ENCODE peak calls at places on chromosomes 11 and 22, in four cellular contexts. Y is K562, W is HepG2, N is GM12878. H is an unnamed sample.

GRCh38 chr11:9462172-9462799 is 1.5 kb downstream of the ZNF143 start:
- DNase-seq in Y (no peak), W (no peak), N (no peak), H (no peak)

GRCh38 chr11:95647805-95648379 is 141.7 kb downstream of the FAM76B start:
- DNase-seq in N (no peak), W (no peak), Y (no peak), H (no peak)

GRCh38 chr11:58939277-58939676 is at the start of gene GLYATL1:
- DNase-seq in Y (no peak), W (no peak), N (no peak), H (no peak)

GRCh38 chr11:108034952-108035351 is 26.3 kb downstream of the CUL5 start:
- DNase-seq in W (no peak), N (no peak), Y (no peak), H (no peak)

GRCh38 chr11:74717211-74717997 is 13.8 kb downstream of the CHRDL2 start:
- DNase-seq in W (no peak), Y (no peak), N (no peak), H (no peak)

GRCh38 chr11:1854132-1854948 is 1.5 kb downstream of the LSP1 start:
- DNase-seq in N (peak; percentile 33), W (no peak), Y (no peak), H (no peak)

GRCh38 chr22:29517215-29517908 is 36.2 kb downstream of the THOC5 start:
- DNase-seq in N (no peak), W (no peak), Y (no peak), H (no peak)

GRCh38 chr22:17366830-17367229 is 2.4 kb upstream of the CECR2 start:
- DNase-seq in Y (peak; percentile 59), N (no peak), W (no peak), H (peak; percentile 82)

GRCh38 chr22:38869663-38870062 is 2.4 kb downstream of the CBX6 start:
- DNase-seq in Y (no peak), W (no peak), N (no peak), H (no peak)

GRCh38 chr22:45932066-45932465 is 44.9 kb downstream of the WNT7B start:
- DNase-seq in Y (no peak), W (no peak), N (no peak), H (no peak)

GRCh38 chr11:63870351-63871197 is 31.7 kb downstream of the MARK2 start:
- DNase-seq in Y (no peak), N (no peak), W (no peak), H (no peak)

GRCh38 chr11:67626970-67627369 is 2.8 kb downstream of the NUDT8 start:
- DNase-seq in W (no peak), Y (no peak), N (no peak), H (no peak)

GRCh38 chr11:9760180-9760550 is 96.3 kb downstream of the SWAP70 start:
- DNase-seq in Y (no peak), W (no peak), N (no peak), H (no peak)

GRCh38 chr11:125925247-125925740 is 20.6 kb upstream of the VSIG10L2 start:
- DNase-seq in W (peak; percentile 79), Y (no peak), N (no peak), H (no peak)

GRCh38 chr11:10295056-10295901 is 1.3 kb upstream of the SBF2 start:
- DNase-seq in N (no peak), Y (no peak), W (no peak), H (no peak)

GRCh38 chr11:62556872-62557631 is 10.4 kb upstream of the AHNAK start:
- DNase-seq in Y (no peak), N (peak; percentile 81), W (no peak), H (no peak)

GRCh38 chr11:29485641-29486040 is 531.2 kb downstream of the KCNA4 start:
- DNase-seq in Y (no peak), N (no peak), W (no peak), H (no peak)

GRCh38 chr11:111045874-111046273 is 199.7 kb upstream of the POU2AF2 start:
- DNase-seq in Y (no peak), N (no peak), W (no peak), H (no peak)

GRCh38 chr11:58652726-58653280 is 30.3 kb downstream of the CNTF start:
- DNase-seq in W (no peak), N (no peak), Y (no peak), H (no peak)

GRCh38 chr11:27241316-27242122 is 121.5 kb downstream of the CCDC34 start:
- DNase-seq in Y (no peak), W (no peak), N (no peak), H (no peak)

GRCh38 chr11:117185739-117186430 is 7.3 kb downstream of the SIDT2 start:
- DNase-seq in Y (no peak), W (no peak), N (peak; percentile 28), H (no peak)

GRCh38 chr11:47004595-47005033 is 68.1 kb downstream of the CSTPP1 start:
- DNase-seq in Y (peak; percentile 27), W (peak; percentile 96), N (no peak), H (no peak)

GRCh38 chr11:76990628-76991027 is 43.6 kb upstream of the B3GNT6 start:
- DNase-seq in N (no peak), Y (no peak), W (no peak), H (no peak)

GRCh38 chr22:43561421-43562178 is 149.8 kb downstream of the MPPED1 start:
- DNase-seq in N (no peak), W (no peak), Y (no peak), H (no peak)

GRCh38 chr11:9535189-9535781 is 38.2 kb upstream of the WEE1 start:
- DNase-seq in W (peak; percentile 51), Y (peak; percentile 79), N (peak; percentile 25), H (peak; percentile 71)

GRCh38 chr11:2088746-2089535 is 50.2 kb downstream of the IGF2 start:
- DNase-seq in Y (no peak), N (no peak), W (peak; percentile 48), H (peak; percentile 43)

GRCh38 chr11:87307101-87307500 is 269.4 kb downstream of the TMEM135 start:
- DNase-seq in N (no peak), W (no peak), Y (no peak), H (no peak)

GRCh38 chr11:69645801-69646492 is 5.0 kb downstream of the CCND1 start:
- DNase-seq in N (no peak), W (no peak), Y (no peak), H (no peak)

GRCh38 chr11:118227865-118228785 is 3.3 kb upstream of the JAML start:
- DNase-seq in W (no peak), Y (no peak), N (no peak), H (no peak)

GRCh38 chr22:38461414-38462081 is 6.3 kb upstream of the KDELR3 start:
- DNase-seq in W (peak; percentile 71), N (no peak), Y (peak; percentile 72), H (peak; percentile 99)

GRCh38 chr11:36304349-36304748 is 8.3 kb downstream of the PRR5L start:
- DNase-seq in Y (no peak), W (no peak), N (no peak), H (no peak)

GRCh38 chr22:49215840-49216239 is 611.8 kb downstream of the BRD1 start:
- DNase-seq in N (no peak), Y (no peak), W (no peak), H (no peak)

GRCh38 chr11:76849376-76849775 is 11.3 kb upstream of the ACER3 start:
- DNase-seq in W (no peak), Y (no peak), N (no peak), H (no peak)

GRCh38 chr22:19291580-19292261 is at the start of gene CLTCL1:
- DNase-seq in Y (peak; percentile 100), N (peak; percentile 21), W (peak; percentile 46), H (peak; percentile 100)

GRCh38 chr22:19289475-19290161 is 1.9 kb downstream of the CLTCL1 start:
- DNase-seq in N (no peak), Y (peak; percentile 43), W (no peak), H (no peak)

GRCh38 chr22:19290400-19291217 is 910 bp downstream of the CLTCL1 start:
- DNase-seq in Y (peak; percentile 69), N (no peak), W (peak; percentile 10), H (no peak)

GRCh38 chr22:19291218-19291579 is 320 bp downstream of the CLTCL1 start:
- DNase-seq in Y (peak; percentile 89), W (no peak), N (no peak), H (peak; percentile 65)

GRCh38 chr22:19292262-19293230 is 1.0 kb upstream of the CLTCL1 start:
- DNase-seq in W (no peak), Y (peak; percentile 44), N (no peak), H (no peak)
- TF ChIP-seq FOXK2 in W (no peak), Y (no peak), N (no peak), H (no peak)

DNA sequence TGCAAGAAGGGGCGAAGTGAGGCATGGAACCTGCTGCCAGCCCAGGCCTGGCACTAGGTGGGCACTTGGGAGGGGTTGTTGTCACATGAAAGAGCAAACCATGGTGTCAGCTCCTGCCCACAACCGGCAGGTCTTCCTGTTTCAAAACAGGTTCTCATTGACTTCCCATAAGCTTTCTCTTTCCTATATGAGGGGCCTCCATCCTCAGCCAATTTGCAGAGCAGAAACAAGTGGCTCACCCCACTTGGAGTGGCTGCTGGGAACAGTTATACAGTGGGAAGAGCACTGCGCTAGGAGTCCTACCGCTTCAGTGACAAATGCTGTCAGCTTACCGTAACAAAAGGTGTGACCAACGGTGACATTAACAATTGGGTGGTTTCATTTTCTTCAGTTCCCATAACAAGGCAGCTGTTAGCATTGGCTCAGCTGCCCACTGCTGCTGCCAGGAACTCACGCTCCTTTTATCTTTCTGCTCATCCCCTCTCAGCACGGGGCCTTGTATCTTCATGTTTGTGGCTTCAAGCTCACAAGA is 10.2 kb upstream of the SSTR3 start:
- DNase-seq in W (no peak), Y (no peak), N (no peak), H (no peak)
- TF ChIP-seq FOXK2 in W (no peak), Y (no peak), N (no peak), H (no peak)

DNA sequence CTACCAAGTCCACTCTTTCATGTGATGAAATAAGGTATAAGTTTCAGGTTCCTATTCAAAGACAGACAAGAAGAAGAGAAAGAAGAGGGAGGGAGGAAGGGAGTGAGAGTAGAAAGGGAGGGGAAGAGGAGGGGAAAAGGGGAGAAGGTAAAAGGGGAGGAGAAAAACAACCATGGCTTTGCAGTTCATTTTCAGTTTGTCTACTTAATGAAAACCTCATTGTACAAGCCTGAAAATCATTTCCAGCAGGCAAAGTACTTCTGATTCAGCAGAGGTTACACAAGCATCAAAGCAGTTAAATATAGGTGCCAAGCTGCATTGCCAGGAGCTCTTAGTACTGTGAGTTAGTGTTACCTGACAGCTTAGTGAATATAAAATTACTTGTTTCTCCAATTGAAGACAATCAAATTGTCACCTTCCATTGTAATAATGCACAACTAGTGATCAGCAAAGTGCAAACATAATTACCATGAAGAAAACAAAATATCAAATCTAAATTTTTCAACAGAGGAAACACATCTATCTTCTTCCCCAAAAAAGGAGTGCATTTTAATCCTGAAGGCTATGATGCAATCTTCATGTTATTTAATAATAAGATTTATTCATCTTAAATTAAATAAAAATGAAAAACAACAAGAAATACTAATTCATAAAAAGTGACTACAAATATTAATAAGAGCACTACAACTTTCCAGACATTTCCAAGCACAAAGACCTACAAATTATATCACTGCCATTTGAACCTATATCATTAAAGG is 8.2 kb downstream of the SOX6 start:
- DNase-seq in Y (no peak), N (no peak), W (no peak), H (no peak)
- TF ChIP-seq FOXK2 in Y (no peak), N (no peak), W (no peak), H (no peak)

DNA sequence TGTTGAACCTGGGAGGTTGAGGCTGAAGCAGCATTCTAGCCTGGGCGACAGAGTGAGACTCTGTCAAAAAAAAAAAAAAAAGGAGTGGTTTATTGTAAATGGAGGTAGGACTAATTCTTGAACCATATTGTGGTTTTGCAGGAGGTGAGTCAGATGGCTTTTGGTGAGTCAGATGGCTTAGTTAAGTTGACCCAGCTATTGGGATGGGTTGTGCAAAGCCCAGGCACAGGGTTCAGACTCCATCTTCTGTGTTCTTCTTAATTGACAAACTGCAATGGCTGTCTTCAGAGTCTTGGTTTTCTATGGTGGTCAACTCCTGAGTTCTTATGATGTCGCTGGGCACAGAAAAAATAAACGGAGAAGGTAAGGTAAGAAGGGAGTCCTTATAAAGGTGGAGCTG is 182.7 kb downstream of the ADAMTS15 start:
- DNase-seq in N (no peak), W (no peak), Y (no peak), H (no peak)
- TF ChIP-seq FOXK2 in N (no peak), W (no peak), Y (no peak), H (no peak)

H was measured in HEK293T.